ENCODE peak calls at places on chromosomes 3 and 15, in six cellular contexts. H, M, P, T, U and V are unnamed samples.
A peak's percentile ranks its signal among the peaks of the same experiment; 100 is the strongest.

GRCh38 chr3:133474251-133474801 is 74.5 kb downstream of the BFSP2 start:
- DNase-seq in M (peak; percentile 89), U (no peak), T (no peak), H (peak; percentile 89), P (no peak), V (no peak)

GRCh38 chr3:195883801-195884200 is 24.6 kb downstream of the TNK2 start:
- DNase-seq in M (no peak), U (no peak), H (no peak), T (peak; percentile 26), P (no peak), V (no peak)

GRCh38 chr3:187931111-187931510 is 185.8 kb upstream of the BCL6 start:
- DNase-seq in U (no peak), H (no peak), T (no peak), P (no peak), M (no peak), V (no peak)

GRCh38 chr15:61989698-61990097 is 70.5 kb downstream of the VPS13C start:
- DNase-seq in M (peak; percentile 5), H (no peak), U (no peak), T (no peak), P (peak; percentile 8), V (no peak)

GRCh38 chr3:194250104-194251002 is 100.8 kb downstream of the CPN2 start:
- DNase-seq in M (peak; percentile 25), H (peak; percentile 89), U (no peak), P (no peak), T (peak; percentile 88), V (no peak)

GRCh38 chr15:71052356-71052755 is 62.9 kb upstream of the THSD4 start:
- DNase-seq in P (no peak), T (no peak), U (no peak), H (no peak), M (peak; percentile 90), V (no peak)

GRCh38 chr15:73341886-73342600 is 26.7 kb downstream of the HCN4 start:
- DNase-seq in T (no peak), M (no peak), P (no peak), H (no peak), U (no peak), V (no peak)

GRCh38 chr3:69016901-69017300 is 3.4 kb upstream of the EOGT start:
- DNase-seq in M (no peak), U (no peak), P (no peak), H (no peak), T (no peak), V (no peak)

GRCh38 chr3:61218508-61218907 is 32.7 kb downstream of the FHIT start:
- DNase-seq in M (no peak), H (no peak), U (no peak), T (no peak), P (no peak), V (no peak)

GRCh38 chr3:194265996-194266657 is 85.0 kb downstream of the CPN2 start:
- DNase-seq in H (peak; percentile 69), U (no peak), M (no peak), P (no peak), T (no peak), V (no peak)

GRCh38 chr3:117941015-117941414 is 1093.6 kb downstream of the IGSF11 start:
- DNase-seq in T (no peak), P (no peak), U (no peak), H (no peak), M (no peak), V (no peak)

GRCh38 chr15:56866798-56867197 is 51.6 kb upstream of the TCF12 start:
- DNase-seq in U (peak; percentile 5), M (peak; percentile 26), H (no peak), P (no peak), T (no peak), V (no peak)

GRCh38 chr3:130658666-130659065 is 88.0 kb downstream of the PIK3R4 start:
- DNase-seq in T (no peak), U (no peak), H (no peak), M (peak; percentile 36), P (no peak), V (no peak)

GRCh38 chr3:31092748-31093607 is 198.5 kb upstream of the GADL1 start:
- DNase-seq in T (no peak), M (peak; percentile 16), U (no peak), H (no peak), P (no peak), V (no peak)

GRCh38 chr3:146142757-146143156 is 18.2 kb downstream of the PLOD2 start:
- DNase-seq in M (peak; percentile 80), U (no peak), P (no peak), H (no peak), T (no peak), V (no peak)

GRCh38 chr3:167700926-167701325 is 33.8 kb downstream of the PDCD10 start:
- DNase-seq in M (no peak), T (no peak), U (no peak), H (no peak), P (no peak), V (no peak)

GRCh38 chr15:86203462-86203861 is 123.8 kb downstream of the AGBL1 start:
- DNase-seq in P (no peak), U (no peak), H (no peak), M (no peak), T (no peak), V (no peak)

GRCh38 chr15:35168464-35168863 is 83.4 kb upstream of the NANOGP8 start:
- DNase-seq in H (no peak), T (no peak), P (no peak), U (no peak), M (peak; percentile 90), V (no peak)

GRCh38 chr3:88467191-88467590 is 317.4 kb downstream of the C3orf38 start:
- DNase-seq in P (no peak), U (no peak), T (no peak), H (no peak), M (no peak), V (no peak)

GRCh38 chr3:4983739-4984510 is 4.7 kb downstream of the BHLHE40 start:
- DNase-seq in T (peak; percentile 82), U (no peak), M (peak; percentile 92), P (peak; percentile 65), H (no peak), V (no peak)

GRCh38 chr3:176739169-176739568 is 458.1 kb downstream of the TBL1XR1 start:
- DNase-seq in P (no peak), T (no peak), U (no peak), H (no peak), M (peak; percentile 46), V (no peak)

GRCh38 chr3:148158210-148158609 is 539.5 kb upstream of the AGTR1 start:
- DNase-seq in H (no peak), M (peak; percentile 62), P (no peak), U (no peak), T (no peak), V (peak; percentile 71)

GRCh38 chr3:121736112-121736511 is 13.4 kb downstream of the GOLGB1 start:
- DNase-seq in P (no peak), U (no peak), H (no peak), T (no peak), M (peak; percentile 39), V (no peak)

GRCh38 chr15:38275951-38276350 is 23.3 kb downstream of the SPRED1 start:
- DNase-seq in M (peak; percentile 79), T (no peak), P (no peak), U (no peak), H (no peak), V (no peak)

GRCh38 chr15:92989469-92989868 is 89.3 kb downstream of the CHD2 start:
- DNase-seq in T (no peak), H (no peak), P (no peak), M (no peak), U (no peak), V (no peak)
- H3K27ac ChIP-seq in T (no peak overlapping the region), H (no peak overlapping the region), P (no peak overlapping the region), M (no peak overlapping the region), U (no peak overlapping the region), V (no peak overlapping the region)

GRCh38 chr15:101662203-101662602 is 10.0 kb upstream of the TM2D3 start:
- DNase-seq in U (no peak), H (no peak), M (no peak), P (no peak), T (no peak), V (no peak)

GRCh38 chr15:101660005-101660404 is 7.8 kb upstream of the TM2D3 start:
- DNase-seq in U (no peak), H (no peak), P (no peak), M (no peak), T (no peak), V (no peak)

GRCh38 chr15:101669744-101670143 is 17.6 kb upstream of the TM2D3 start:
- DNase-seq in T (no peak), H (no peak), P (no peak), U (no peak), M (no peak), V (no peak)

GRCh38 chr15:101664303-101664913 is 12.2 kb upstream of the TM2D3 start:
- DNase-seq in M (no peak), U (peak; percentile 13), H (no peak), P (peak; percentile 29), T (no peak), V (no peak)
- TF ChIP-seq CTCF in M (peak; percentile 9), U (no peak), H (no peak), P (peak; percentile 47), T (no peak), V (peak; percentile 35)

GRCh38 chr3:10968390-10968789 is 24.2 kb upstream of the SLC6A1 start:
- DNase-seq in H (no peak), U (no peak), T (peak; percentile 26), P (no peak), M (no peak), V (peak; percentile 63)
- H3K27ac ChIP-seq in H (no peak overlapping the region), U (no peak overlapping the region), T (no peak overlapping the region), P (no peak overlapping the region), M (no peak overlapping the region), V (no peak overlapping the region)

GRCh38 chr15:90718232-90718631 is 1.1 kb downstream of the BLM start:
- DNase-seq in U (no peak), T (no peak), H (no peak), P (no peak), M (no peak), V (no peak)

GRCh38 chr15:90716317-90716975 is 700 bp upstream of the BLM start:
- DNase-seq in H (no peak), U (no peak), M (peak; percentile 5), P (no peak), T (no peak), V (no peak)

GRCh38 chr15:90713081-90713480 is 4.1 kb upstream of the BLM start:
- DNase-seq in M (no peak), H (no peak), U (no peak), P (no peak), T (no peak), V (no peak)

GRCh38 chr15:90711842-90712241 is 5.3 kb upstream of the BLM start:
- DNase-seq in M (no peak), T (no peak), P (no peak), U (no peak), H (no peak), V (no peak)

DNA sequence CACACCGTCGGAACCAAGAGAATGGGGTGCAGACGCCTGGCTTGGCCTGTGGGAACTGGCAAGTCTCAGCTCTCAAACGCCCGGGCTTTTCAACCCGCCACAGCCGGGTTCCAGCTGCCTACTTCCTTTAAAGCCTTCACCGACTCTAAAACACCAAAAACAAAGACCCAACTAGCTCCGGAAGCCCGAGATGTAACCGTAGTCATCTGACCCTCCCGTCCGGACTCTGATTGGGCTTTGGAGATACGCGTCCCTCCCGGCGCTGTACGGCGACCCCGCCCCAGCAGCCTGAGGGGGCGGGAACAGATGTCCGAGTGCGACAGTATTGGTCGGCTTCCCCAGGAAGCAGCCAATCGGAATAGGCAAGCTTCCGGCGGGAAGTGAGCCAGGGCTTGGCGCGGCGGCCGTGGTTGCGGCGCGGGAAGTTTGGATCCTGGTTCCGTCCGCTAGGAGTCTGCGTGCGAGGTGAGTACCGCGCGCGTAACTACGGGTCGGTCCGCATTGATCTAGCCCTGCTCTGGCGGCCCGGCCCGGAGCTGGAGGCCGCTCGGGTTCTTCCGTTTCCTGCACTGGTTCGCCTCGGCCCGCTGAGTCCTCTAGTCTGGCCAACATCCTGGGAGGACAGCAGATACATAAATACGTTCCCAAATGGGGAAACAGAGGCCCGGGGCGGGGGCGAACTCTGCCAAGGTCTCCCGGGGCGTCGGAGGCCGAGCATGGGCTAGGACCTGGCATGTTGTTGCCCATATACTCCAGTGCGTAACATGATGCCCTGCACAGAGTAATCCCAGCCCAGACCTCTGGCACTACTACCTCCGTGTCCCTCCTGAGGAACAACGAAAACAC is at the start of gene BLM:
- DNase-seq in H (peak; percentile 98), M (peak; percentile 97), U (peak; percentile 95), T (peak; percentile 98), P (peak; percentile 99), V (peak; percentile 96)
- TF ChIP-seq CTCF in H (peak; percentile 55), M (peak; percentile 20), U (peak; percentile 49), T (peak; percentile 40), P (peak; percentile 23), V (peak; percentile 57)